ENCODE peak calls at places on chromosomes 7 and 10, in six cellular contexts. K is Panc1, P is left ventricle myocardium inferior, O is GM12878, S is IMR-90, V is psoas muscle. Q is an unnamed sample.

GRCh38 chr10:79246209-79246581 is 101.1 kb upstream of the PPIF start:
- DNase-seq in V (peak; percentile 89), K (no peak), S (no peak), O (no peak), P (peak; percentile 80), Q (no peak)

GRCh38 chr7:156516791-156517378 is 123.7 kb upstream of the RNF32 start:
- DNase-seq in V (no peak), O (no peak), S (no peak), K (no peak), P (no peak), Q (no peak)

GRCh38 chr10:60848126-60848525 is 69.8 kb downstream of the CDK1 start:
- DNase-seq in O (no peak), S (peak; percentile 52), V (peak; percentile 70), K (no peak), P (no peak), Q (no peak)

GRCh38 chr7:33108931-33109757 is at the start of gene RP9:
- DNase-seq in S (peak; percentile 47), O (no peak), K (no peak), V (peak; percentile 84), P (peak; percentile 69), Q (peak; percentile 43)

GRCh38 chr10:95906675-95907453 is 911 bp upstream of the CC2D2B start:
- DNase-seq in O (peak; percentile 25), K (peak; percentile 28), S (peak; percentile 67), V (peak; percentile 58), P (peak; percentile 26), Q (peak; percentile 49)

GRCh38 chr10:46031648-46032532 is 1.5 kb upstream of the NCOA4 start:
- DNase-seq in P (no peak), O (no peak), K (no peak), V (no peak), S (no peak), Q (peak; percentile 42)

GRCh38 chr10:79224263-79224949 is 122.9 kb upstream of the PPIF start:
- DNase-seq in O (no peak), V (no peak), P (no peak), S (no peak), K (no peak), Q (no peak)

GRCh38 chr10:62433181-62433692 is 59.1 kb downstream of the ZNF365 start:
- DNase-seq in V (peak; percentile 63), S (peak; percentile 97), O (no peak), K (peak; percentile 69), P (peak; percentile 27), Q (peak; percentile 97)

GRCh38 chr7:46129831-46130230 is 208.8 kb upstream of the IGFBP3 start:
- DNase-seq in V (no peak), K (no peak), O (no peak), P (no peak), S (no peak), Q (no peak)

GRCh38 chr10:99232357-99232999 is 3.2 kb downstream of the HPSE2 start:
- DNase-seq in K (no peak), V (peak; percentile 51), S (no peak), P (no peak), O (no peak), Q (no peak)

GRCh38 chr10:3068201-3068967 is 1.0 kb downstream of the PFKP start:
- DNase-seq in P (peak; percentile 73), V (peak; percentile 76), S (peak; percentile 54), O (no peak), K (no peak), Q (no peak)

GRCh38 chr10:119517235-119518141 is 25.0 kb downstream of the RGS10 start:
- DNase-seq in S (peak; percentile 63), P (no peak), V (no peak), K (no peak), O (peak; percentile 59), Q (no peak)

GRCh38 chr10:95648138-95648537 is 8.4 kb downstream of the ALDH18A1 start:
- DNase-seq in P (no peak), K (no peak), S (no peak), V (no peak), O (no peak), Q (no peak)

GRCh38 chr7:8783229-8783628 is 349.8 kb downstream of the NXPH1 start:
- DNase-seq in K (no peak), P (no peak), O (no peak), S (no peak), V (no peak), Q (no peak)

GRCh38 chr10:615583-616152 is 73.8 kb downstream of the DIP2C start:
- DNase-seq in P (no peak), S (peak; percentile 98), O (no peak), K (no peak), V (no peak), Q (peak; percentile 42)

GRCh38 chr7:70134029-70134445 is 535.8 kb downstream of the AUTS2 start:
- DNase-seq in P (no peak), K (no peak), V (no peak), O (no peak), S (no peak), Q (peak; percentile 2)

GRCh38 chr10:75189266-75190096 is 21.1 kb upstream of the VDAC2 start:
- DNase-seq in S (no peak), O (no peak), K (no peak), P (no peak), V (no peak), Q (no peak)

GRCh38 chr7:135925205-135925604 is 52.0 kb downstream of the MTPN start:
- DNase-seq in K (no peak), S (peak; percentile 16), V (no peak), P (no peak), O (no peak), Q (peak; percentile 69)

GRCh38 chr7:23426876-23427275 is 43.4 kb downstream of the IGF2BP3 start:
- DNase-seq in O (no peak), S (peak; percentile 63), K (no peak), V (no peak), P (no peak), Q (no peak)

GRCh38 chr7:50555594-50556140 is 9.5 kb downstream of the DDC start:
- DNase-seq in K (no peak), P (no peak), S (no peak), O (no peak), V (no peak), Q (no peak)

GRCh38 chr7:3092468-3092867 is 48.8 kb upstream of the CARD11 start:
- DNase-seq in S (peak; percentile 16), P (peak; percentile 36), K (no peak), V (peak; percentile 59), O (peak; percentile 63), Q (peak; percentile 4)

GRCh38 chr7:94632338-94633024 is 23.5 kb downstream of the SGCE start:
- DNase-seq in V (no peak), K (no peak), P (no peak), S (peak; percentile 80), O (no peak), Q (peak; percentile 92)

GRCh38 chr7:28861825-28862224 is 96.3 kb downstream of the TRIL start:
- DNase-seq in V (no peak), K (no peak), P (no peak), O (no peak), S (no peak), Q (no peak)

GRCh38 chr10:129525408-129525807 is 58.4 kb downstream of the MGMT start:
- DNase-seq in O (no peak), S (peak; percentile 54), K (no peak), V (peak; percentile 42), P (no peak), Q (no peak)

GRCh38 chr10:59236064-59236697 is 59.7 kb downstream of the PHYHIPL start:
- DNase-seq in S (no peak), V (no peak), K (no peak), P (no peak), O (no peak), Q (no peak)

GRCh38 chr10:64619068-64619467 is 1097.9 kb downstream of the REEP3 start:
- DNase-seq in S (no peak), K (no peak), V (no peak), P (no peak), O (no peak), Q (no peak)
- TF ChIP-seq CTCF in S (no peak), K (no peak), V (no peak), P (no peak), O (no peak), Q (no peak)

DNA sequence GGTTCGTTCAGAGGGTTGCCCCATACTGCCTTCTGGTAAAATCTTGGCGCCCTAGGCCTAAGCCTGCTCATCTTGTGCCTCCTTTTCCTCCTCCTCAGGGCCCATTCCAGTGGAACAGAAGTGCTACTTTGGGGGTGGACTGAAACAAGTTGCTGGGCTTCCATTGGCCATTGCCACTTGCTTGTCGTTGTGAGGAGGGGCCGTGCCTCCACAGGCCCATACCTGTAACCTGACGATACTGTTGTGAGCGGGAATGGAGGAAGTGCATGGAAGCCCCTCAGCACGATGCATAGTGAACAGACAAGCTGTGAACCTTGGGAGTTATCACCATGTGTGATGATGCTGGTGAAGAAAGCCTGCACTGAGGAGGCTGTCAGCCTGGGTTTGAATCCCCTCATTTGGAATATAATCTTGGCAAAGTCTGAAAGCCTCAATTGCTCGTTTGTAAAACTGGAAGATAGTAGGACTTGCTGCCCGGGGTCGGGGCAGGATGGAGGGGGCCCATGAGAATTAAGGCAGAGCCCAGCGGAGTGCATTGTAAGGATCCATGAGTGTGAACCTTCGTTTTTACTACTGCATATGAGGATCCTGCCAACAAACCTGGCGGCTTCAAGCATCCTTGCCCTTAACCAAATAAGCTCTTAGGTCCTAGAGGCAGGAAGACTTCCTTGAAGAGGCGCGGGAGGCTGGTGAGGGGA is 671 bp upstream of the PAPSS2 start:
- DNase-seq in P (no peak), S (peak; percentile 16), V (no peak), O (no peak), K (no peak), Q (no peak)
- H3K4me3 ChIP-seq in P (peak overlapping the region; percentile 89), S (peak overlapping the region; percentile 98), V (peak overlapping the region; percentile 67), O (peak overlapping the region; percentile 74), K (peak overlapping the region; percentile 67), Q (peak overlapping the region; percentile 49)

DNA sequence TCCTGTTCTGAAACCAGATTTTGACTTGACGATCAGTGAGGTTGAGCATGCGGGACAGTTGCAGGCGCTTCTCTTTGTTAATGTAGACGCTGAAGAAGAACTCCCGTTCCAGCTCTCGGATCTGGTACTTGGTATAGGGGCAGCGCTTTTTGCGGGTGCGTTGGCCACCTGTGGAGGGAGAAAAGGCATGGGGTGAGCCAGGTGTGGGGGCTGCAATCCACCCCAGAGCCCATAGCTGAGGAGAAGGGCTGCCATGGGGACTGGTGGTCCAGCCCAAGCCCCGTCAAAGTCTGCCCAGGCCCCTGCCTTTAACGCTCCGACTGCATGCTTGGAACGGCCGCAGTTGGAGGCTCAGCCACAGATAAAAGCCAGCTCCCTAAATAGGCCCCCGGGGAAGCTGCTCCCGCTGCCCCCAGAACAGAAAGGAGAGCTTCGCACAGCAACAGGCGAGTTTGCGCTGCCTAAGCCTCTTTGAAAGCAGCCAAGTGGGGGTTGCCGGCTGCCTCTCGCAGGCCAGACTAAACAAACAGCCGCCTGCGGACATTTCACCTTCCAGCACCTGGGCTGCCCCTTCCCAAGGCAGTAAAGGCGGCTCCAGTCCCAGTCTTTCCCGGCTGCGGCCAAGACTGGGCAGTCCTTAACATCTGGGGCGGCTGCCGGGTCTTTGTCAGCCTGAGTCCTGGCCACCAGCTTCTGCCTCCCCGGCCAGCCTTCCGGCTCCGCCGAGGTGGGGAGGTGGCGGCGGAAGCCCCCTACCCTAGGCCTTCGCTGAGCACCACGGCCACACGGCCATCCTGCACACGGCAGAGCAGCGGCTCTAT is 2.0 kb downstream of the HOXA11 start:
- DNase-seq in V (no peak), K (no peak), S (no peak), P (no peak), O (no peak), Q (no peak)
- H3K27me3 ChIP-seq in V (peaks cover 12% of the 10 kb centered on the region), K (no peaks in the 10 kb centered on the region), S (peaks cover 87% of the 10 kb centered on the region), P (peaks cover 100% of the 10 kb centered on the region), O (peaks cover 42% of the 10 kb centered on the region), Q (peaks cover 73% of the 10 kb centered on the region)

GRCh38 chr7:64905547-64905946 is 2.5 kb downstream of the ZNF273 start:
- DNase-seq in P (no peak), K (no peak), O (no peak), S (no peak), V (no peak), Q (no peak)
- TF ChIP-seq CTCF in P (no peak), K (no peak), O (no peak), S (no peak), V (no peak), Q (no peak)